ENCODE peak calls at places on chromosomes 13 and 19, in five cellular contexts. C, T, V, O and Z are unnamed samples.

GRCh38 chr13:87851395-87851794 is 180.2 kb downstream of the SLITRK5 start:
- DNase-seq in T (no peak), V (no peak), C (no peak), O (no peak), Z (no peak)

GRCh38 chr13:32426981-32427851 is 714 bp downstream of the N4BP2L1 start:
- DNase-seq in T (peak; percentile 39), O (peak; percentile 78), C (peak; percentile 34), V (peak; percentile 57), Z (peak; percentile 80)

GRCh38 chr19:31627824-31628223 is 278.6 kb upstream of the TSHZ3 start:
- DNase-seq in T (no peak), C (no peak), O (peak; percentile 45), V (no peak), Z (no peak)

GRCh38 chr13:91142572-91142971 is 204.9 kb upstream of the MIR17HG start:
- DNase-seq in O (no peak), C (no peak), T (no peak), V (no peak), Z (no peak)

GRCh38 chr13:85565652-85566051 is 233.6 kb downstream of the SLITRK6 start:
- DNase-seq in T (no peak), V (no peak), O (no peak), C (no peak), Z (no peak)

GRCh38 chr13:95858286-95859075 is 181.5 kb downstream of the DNAJC3 start:
- DNase-seq in V (no peak), C (no peak), O (no peak), T (no peak), Z (no peak)

GRCh38 chr19:50933640-50934039 is 19.2 kb downstream of the KLK5 start:
- DNase-seq in O (no peak), C (no peak), V (no peak), T (no peak), Z (no peak)

GRCh38 chr19:13881692-13882418 is 4.9 kb downstream of the NANOS3 start:
- DNase-seq in C (no peak), O (peak; percentile 79), V (no peak), T (no peak), Z (no peak)

GRCh38 chr19:55670280-55671053 is 4.6 kb upstream of the EPN1 start:
- DNase-seq in V (no peak), O (peak; percentile 68), T (no peak), C (no peak), Z (no peak)

GRCh38 chr19:33499671-33500506 is 21.7 kb downstream of the PEPD start:
- DNase-seq in V (no peak), O (no peak), C (no peak), T (no peak), Z (no peak)

GRCh38 chr19:42424712-42425131 is 2.5 kb downstream of the LIPE start:
- DNase-seq in O (no peak), T (no peak), V (no peak), C (no peak), Z (no peak)

GRCh38 chr19:35142531-35143230 is 374 bp upstream of the FXYD7 start:
- DNase-seq in T (no peak), O (peak; percentile 80), C (peak; percentile 40), V (peak; percentile 64), Z (peak; percentile 36)

GRCh38 chr19:9348253-9348652 is 14.6 kb upstream of the ZNF177 start:
- DNase-seq in C (no peak), T (no peak), O (no peak), V (no peak), Z (no peak)

GRCh38 chr19:39351537-39352037 is 9.4 kb downstream of the SAMD4B start:
- DNase-seq in O (no peak), C (no peak), T (no peak), V (no peak), Z (no peak)

GRCh38 chr13:94761407-94761806 is 49.1 kb upstream of the SOX21 start:
- DNase-seq in C (no peak), V (no peak), T (no peak), O (no peak), Z (no peak)

GRCh38 chr19:46661735-46662592 is 982 bp upstream of the DACT3 start:
- DNase-seq in O (peak; percentile 92), C (peak; percentile 77), T (peak; percentile 79), V (peak; percentile 86), Z (peak; percentile 90)
- H3K4me3 ChIP-seq in O (peak overlapping the region; percentile 23), C (peak overlapping the region; percentile 81), T (peak overlapping the region; percentile 65), V (peak overlapping the region; percentile 67), Z (peak overlapping the region; percentile 42)

GRCh38 chr13:40586886-40587285 is 79.6 kb downstream of the FOXO1 start:
- DNase-seq in C (no peak), V (no peak), O (no peak), T (no peak), Z (no peak)
- H3K4me1 ChIP-seq in C (peaks cover 77% of the 10 kb centered on the region), V (peaks cover 33% of the 10 kb centered on the region), O (peaks cover 43% of the 10 kb centered on the region), T (peaks cover 71% of the 10 kb centered on the region), Z (no peaks in the 10 kb centered on the region)

GRCh38 chr19:16418597-16418962 is 53.2 kb downstream of the EPS15L1 start:
- DNase-seq in O (no peak), T (no peak), V (no peak), C (no peak), Z (no peak)

GRCh38 chr19:16416574-16416973 is 55.2 kb downstream of the EPS15L1 start:
- DNase-seq in C (no peak), O (no peak), T (no peak), V (no peak), Z (no peak)

GRCh38 chr19:16416996-16417395 is 54.8 kb downstream of the EPS15L1 start:
- DNase-seq in C (no peak), T (no peak), V (no peak), O (no peak), Z (no peak)

GRCh38 chr19:16419671-16420394 is 51.9 kb downstream of the EPS15L1 start:
- DNase-seq in T (no peak), O (no peak), V (no peak), C (no peak), Z (no peak)

DNA sequence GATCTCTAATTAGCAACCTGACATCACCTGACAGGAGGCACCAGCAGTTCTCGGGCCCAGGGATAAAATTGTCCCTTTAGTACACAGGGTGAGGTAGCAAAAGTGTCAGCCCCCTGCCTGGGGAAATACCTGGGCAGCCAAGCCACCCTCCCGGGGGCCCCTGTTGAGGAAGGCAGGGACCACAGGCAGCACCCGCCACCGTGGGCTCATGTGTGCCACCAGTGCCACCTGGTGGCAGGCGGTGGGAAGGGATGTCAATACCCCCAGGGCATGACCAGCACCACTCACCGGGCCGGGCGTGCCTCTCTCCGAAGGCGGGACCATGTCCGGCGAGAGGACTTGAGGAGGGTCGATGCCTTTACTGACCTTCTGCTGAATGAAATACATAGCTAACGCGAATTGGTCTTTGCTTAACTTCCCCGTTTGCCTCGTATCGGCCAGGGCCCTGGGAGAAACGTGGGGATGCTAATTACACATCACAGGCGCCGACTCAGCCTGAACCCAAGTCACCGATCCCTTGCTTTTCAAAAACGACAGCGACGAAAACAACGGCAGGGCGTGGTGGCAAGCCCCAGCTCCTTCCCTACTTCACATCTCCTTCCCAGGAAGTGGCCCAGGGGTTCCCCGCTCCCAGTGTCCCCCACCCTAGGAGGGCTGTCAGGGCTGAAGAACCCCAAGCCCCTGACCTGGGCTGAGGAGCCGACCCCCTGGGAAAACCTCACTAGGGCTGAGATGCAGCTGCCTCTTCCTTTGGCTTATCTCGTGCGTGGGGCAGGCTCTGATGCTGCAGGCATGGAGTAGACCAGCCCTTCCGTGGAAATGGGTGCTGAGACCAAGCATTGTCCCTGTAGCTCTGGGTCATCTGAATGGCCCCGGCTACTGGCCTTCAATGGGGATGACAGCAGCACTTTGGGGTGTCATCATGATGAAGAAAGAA is 53.8 kb downstream of the EPS15L1 start:
- DNase-seq in V (peak; percentile 75), O (peak; percentile 86), T (peak; percentile 76), C (peak; percentile 75), Z (no peak)
- H3K27ac ChIP-seq in V (peak overlapping the region; percentile 2), O (no peak overlapping the region), T (no peak overlapping the region), C (peak overlapping the region; percentile 72), Z (no peak overlapping the region)

DNA sequence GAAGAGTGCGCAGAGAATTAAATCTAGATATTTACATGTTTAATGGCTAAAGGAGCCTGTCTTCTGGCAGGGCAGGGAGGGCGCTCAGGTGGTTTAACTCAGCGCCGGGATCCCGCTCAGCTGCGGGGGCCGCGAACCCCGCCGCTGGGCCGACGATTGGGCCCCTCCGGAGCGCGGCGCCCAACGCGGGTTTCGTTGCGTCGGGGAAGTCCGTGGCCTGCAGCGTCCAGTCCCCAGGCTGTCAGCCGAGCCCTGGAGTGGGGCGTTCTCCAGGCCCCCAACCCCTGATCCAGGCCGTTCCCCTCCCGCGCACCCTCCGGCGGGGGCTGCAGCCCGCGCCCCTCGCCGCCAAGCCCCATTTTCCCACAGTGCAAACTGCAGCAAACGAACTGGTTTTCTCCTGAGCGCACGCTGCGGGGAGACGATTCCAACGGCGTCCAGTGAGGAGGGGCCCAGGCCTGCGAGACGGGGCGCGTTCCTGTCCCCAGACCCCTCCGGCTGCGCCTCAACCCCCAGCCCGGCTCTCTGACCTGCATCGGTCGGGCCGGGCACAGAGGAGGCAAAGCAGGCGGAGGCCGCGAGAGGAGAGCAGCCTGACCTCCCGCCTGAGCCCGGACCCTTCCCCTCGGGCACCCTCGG is 4.5 kb upstream of the ONECUT3 start:
- DNase-seq in O (no peak), V (no peak), T (no peak), C (no peak), Z (no peak)
- H3K4me3 ChIP-seq in O (no peak overlapping the region), V (peak overlapping the region; percentile 42), T (no peak overlapping the region), C (peak overlapping the region; percentile 39), Z (no peak overlapping the region)